ENCODE peak calls at places on chromosomes 12 and 14, in ten cellular contexts. G is activated naive CD4-positive, alpha-beta T cell treated with anti-CD3 and anti-CD28 coated beads, Interleukin-2, amount 50 U/mL, for 72 hours; Z is left cardiac atrium; J is foreskin keratinocyte; F is left colon; E is progenitor cell of endocrine pancreas; P is non-pigmented ciliary epithelial cell; R is fibroblast of pulmonary artery; M is effector CD8-positive, alpha-beta T cell; T is activated gamma-delta T cell treated with Interleukin-2 at 50 U/mL for 16 hours. O is an unnamed sample.
A peak's percentile ranks its signal among the peaks of the same experiment; 100 is the strongest.

GRCh38 chr14:69043598-69044267 is 64.6 kb upstream of the ACTN1 start:
- DNase-seq in G (no peak), Z (peak; percentile 51), J (no peak), F (no peak), E (no peak), P (no peak), R (peak; percentile 81), M (no peak), T (no peak), O (no peak)

GRCh38 chr12:57754411-57755193 is at the start of gene MARCHF9:
- DNase-seq in G (peak; percentile 87), Z (peak; percentile 62), J (peak; percentile 60), F (peak; percentile 89), E (no peak), P (no peak), R (no peak), M (peak; percentile 76), T (peak; percentile 77), O (peak; percentile 91)

GRCh38 chr12:72271401-72271740 is 799 bp upstream of the TRHDE start:
- DNase-seq in G (no peak), Z (peak; percentile 20), J (no peak), F (no peak), E (peak; percentile 33), P (no peak), R (no peak), M (no peak), T (no peak), O (no peak)

GRCh38 chr12:41589878-41590277 is 401.8 kb downstream of the PDZRN4 start:
- DNase-seq in G (no peak), Z (no peak), J (no peak), F (no peak), E (no peak), P (no peak), R (no peak), M (no peak), T (no peak), O (no peak)

GRCh38 chr12:121167232-121167820 is 34.6 kb downstream of the P2RX7 start:
- DNase-seq in G (no peak), Z (no peak), J (no peak), F (no peak), E (no peak), P (no peak), R (peak; percentile 43), M (no peak), T (no peak), O (no peak)

GRCh38 chr14:73818821-73819220 is 32.8 kb upstream of the PTGR2 start:
- DNase-seq in G (no peak), Z (peak; percentile 54), J (no peak), F (no peak), E (no peak), P (no peak), R (no peak), M (no peak), T (no peak), O (no peak)

GRCh38 chr14:95303552-95303951 is 16.2 kb downstream of the CLMN start:
- DNase-seq in G (no peak), Z (no peak), J (no peak), F (no peak), E (no peak), P (no peak), R (no peak), M (no peak), T (no peak), O (no peak)

GRCh38 chr12:64665506-64665905 is 55.2 kb downstream of the RASSF3 start:
- DNase-seq in G (no peak), Z (no peak), J (no peak), F (peak; percentile 45), E (no peak), P (no peak), R (peak; percentile 29), M (peak; percentile 40), T (peak; percentile 32), O (peak; percentile 56)

GRCh38 chr14:91350813-91351507 is 66.7 kb downstream of the CCDC88C start:
- DNase-seq in G (peak; percentile 60), Z (no peak), J (no peak), F (no peak), E (no peak), P (no peak), R (no peak), M (no peak), T (peak; percentile 42), O (no peak)

GRCh38 chr14:81390706-81391105 is 9.4 kb downstream of the STON2 start:
- DNase-seq in G (no peak), Z (no peak), J (no peak), F (no peak), E (no peak), P (no peak), R (no peak), M (no peak), T (no peak), O (no peak)

GRCh38 chr12:38152816-38153736 is 163.5 kb upstream of the ALG10B start:
- DNase-seq in G (no peak), Z (no peak), J (no peak), F (no peak), E (no peak), P (no peak), R (no peak), M (no peak), T (no peak), O (no peak)

GRCh38 chr12:87953257-87953860 is 75.8 kb downstream of the C12orf50 start:
- DNase-seq in G (no peak), Z (no peak), J (no peak), F (no peak), E (no peak), P (peak; percentile 30), R (peak; percentile 69), M (no peak), T (no peak), O (no peak)

GRCh38 chr14:42214981-42215491 is 608.4 kb downstream of the LRFN5 start:
- DNase-seq in G (no peak), Z (no peak), J (peak; percentile 97), F (no peak), E (no peak), P (peak; percentile 44), R (peak; percentile 72), M (no peak), T (no peak), O (no peak)

GRCh38 chr12:42234970-42235369 is 3.1 kb downstream of the YAF2 start:
- DNase-seq in G (no peak), Z (no peak), J (no peak), F (no peak), E (no peak), P (no peak), R (no peak), M (no peak), T (no peak), O (no peak)

GRCh38 chr14:22973217-22974032 is 8.9 kb downstream of the AJUBA start:
- DNase-seq in G (peak; percentile 48), Z (no peak), J (no peak), F (peak; percentile 50), E (no peak), P (no peak), R (peak; percentile 82), M (peak; percentile 14), T (peak; percentile 42), O (peak; percentile 55)

GRCh38 chr12:122986258-122986871 is 5.9 kb downstream of the ARL6IP4 start:
- DNase-seq in G (no peak), Z (no peak), J (no peak), F (no peak), E (no peak), P (no peak), R (no peak), M (no peak), T (no peak), O (no peak)

GRCh38 chr14:21199611-21200570 is 44.0 kb upstream of the OR5AU1 start:
- DNase-seq in G (no peak), Z (no peak), J (peak; percentile 18), F (no peak), E (no peak), P (no peak), R (no peak), M (no peak), T (no peak), O (no peak)

GRCh38 chr14:74908861-74909341 is 14.2 kb downstream of the RPS6KL1 start:
- DNase-seq in G (no peak), Z (no peak), J (no peak), F (no peak), E (no peak), P (no peak), R (no peak), M (no peak), T (no peak), O (no peak)